ENCODE peak calls at places on chromosomes 16 and 17, in eight cellular contexts. One of them, this sample, is unnamed.

GRCh38 chr17:74759941-74760340 is 11.5 kb downstream of the NHERF1 start:
- DNase-seq in AG09309: no peak
- DNase-seq in HFF-Myc: no peak
- DNase-seq in esophagus squamous epithelium: no peak
- DNase-seq in tibial artery: no peak
- DNase-seq in fibroblast of the aortic adventitia: no peak
- DNase-seq in mammary epithelial cell: peak
- DNase-seq in astrocyte of the cerebellum: no peak
- DNase-seq in this sample: no peak

GRCh38 chr16:87702325-87702811 is 63.4 kb downstream of the KLHDC4 start:
- DNase-seq in AG09309: no peak
- DNase-seq in HFF-Myc: no peak
- DNase-seq in esophagus squamous epithelium: no peak
- DNase-seq in tibial artery: no peak
- DNase-seq in fibroblast of the aortic adventitia: peak
- DNase-seq in mammary epithelial cell: no peak
- DNase-seq in astrocyte of the cerebellum: no peak
- DNase-seq in this sample: no peak

GRCh38 chr16:69217433-69217832 is 30.5 kb downstream of the SNTB2 start:
- DNase-seq in AG09309: no peak
- DNase-seq in HFF-Myc: no peak
- DNase-seq in esophagus squamous epithelium: no peak
- DNase-seq in tibial artery: no peak
- DNase-seq in fibroblast of the aortic adventitia: peak
- DNase-seq in mammary epithelial cell: peak
- DNase-seq in astrocyte of the cerebellum: peak
- DNase-seq in this sample: no peak

GRCh38 chr17:82051776-82052637 is at the start of the genes GPS1 and RFNG:
- DNase-seq in AG09309: no peak
- DNase-seq in HFF-Myc: no peak
- DNase-seq in esophagus squamous epithelium: no peak
- DNase-seq in tibial artery: peak
- DNase-seq in fibroblast of the aortic adventitia: peak
- DNase-seq in mammary epithelial cell: peak
- DNase-seq in astrocyte of the cerebellum: no peak
- DNase-seq in this sample: no peak

GRCh38 chr17:56902350-56902749 is 11.5 kb downstream of the TRIM25 start:
- DNase-seq in AG09309: no peak
- DNase-seq in HFF-Myc: no peak
- DNase-seq in esophagus squamous epithelium: no peak
- DNase-seq in tibial artery: no peak
- DNase-seq in fibroblast of the aortic adventitia: peak
- DNase-seq in mammary epithelial cell: peak
- DNase-seq in astrocyte of the cerebellum: no peak
- DNase-seq in this sample: no peak

GRCh38 chr17:53141280-53141679 is 681.4 kb upstream of the KIF2B start:
- DNase-seq in AG09309: no peak
- DNase-seq in HFF-Myc: no peak
- DNase-seq in esophagus squamous epithelium: no peak
- DNase-seq in tibial artery: no peak
- DNase-seq in fibroblast of the aortic adventitia: no peak
- DNase-seq in mammary epithelial cell: no peak
- DNase-seq in astrocyte of the cerebellum: no peak
- DNase-seq in this sample: no peak

GRCh38 chr17:44928950-44929720 is 13.8 kb upstream of the GFAP start:
- DNase-seq in AG09309: no peak
- DNase-seq in HFF-Myc: no peak
- DNase-seq in esophagus squamous epithelium: no peak
- DNase-seq in tibial artery: peak
- DNase-seq in fibroblast of the aortic adventitia: no peak
- DNase-seq in mammary epithelial cell: no peak
- DNase-seq in astrocyte of the cerebellum: no peak
- DNase-seq in this sample: no peak

GRCh38 chr17:1714488-1714979 is 4.4 kb upstream of the TLCD2 start:
- DNase-seq in AG09309: peak
- DNase-seq in HFF-Myc: peak
- DNase-seq in esophagus squamous epithelium: peak
- DNase-seq in tibial artery: peak
- DNase-seq in fibroblast of the aortic adventitia: no peak
- DNase-seq in mammary epithelial cell: peak
- DNase-seq in astrocyte of the cerebellum: peak
- DNase-seq in this sample: peak

GRCh38 chr17:57035971-57036481 is 49.0 kb upstream of the AKAP1 start:
- DNase-seq in AG09309: no peak
- DNase-seq in HFF-Myc: no peak
- DNase-seq in esophagus squamous epithelium: no peak
- DNase-seq in tibial artery: no peak
- DNase-seq in fibroblast of the aortic adventitia: no peak
- DNase-seq in mammary epithelial cell: peak
- DNase-seq in astrocyte of the cerebellum: no peak
- DNase-seq in this sample: no peak

GRCh38 chr17:28381141-28381825 is 9.8 kb downstream of the SARM1 start:
- DNase-seq in AG09309: no peak
- DNase-seq in HFF-Myc: no peak
- DNase-seq in esophagus squamous epithelium: no peak
- DNase-seq in tibial artery: no peak
- DNase-seq in fibroblast of the aortic adventitia: no peak
- DNase-seq in mammary epithelial cell: no peak
- DNase-seq in astrocyte of the cerebellum: no peak
- DNase-seq in this sample: no peak

GRCh38 chr17:76983431-76983830 is 115.2 kb downstream of the MGAT5B start:
- DNase-seq in AG09309: no peak
- DNase-seq in HFF-Myc: no peak
- DNase-seq in esophagus squamous epithelium: no peak
- DNase-seq in tibial artery: no peak
- DNase-seq in fibroblast of the aortic adventitia: no peak
- DNase-seq in mammary epithelial cell: no peak
- DNase-seq in astrocyte of the cerebellum: no peak
- DNase-seq in this sample: no peak

GRCh38 chr17:7056386-7056785 is 12.5 kb upstream of the SLC16A11 start:
- DNase-seq in AG09309: no peak
- DNase-seq in HFF-Myc: no peak
- DNase-seq in esophagus squamous epithelium: no peak
- DNase-seq in tibial artery: no peak
- DNase-seq in fibroblast of the aortic adventitia: no peak
- DNase-seq in mammary epithelial cell: peak
- DNase-seq in astrocyte of the cerebellum: peak
- DNase-seq in this sample: no peak

GRCh38 chr16:79997257-79997656 is 396.7 kb upstream of the MAF start:
- DNase-seq in AG09309: no peak
- DNase-seq in HFF-Myc: no peak
- DNase-seq in esophagus squamous epithelium: no peak
- DNase-seq in tibial artery: no peak
- DNase-seq in fibroblast of the aortic adventitia: no peak
- DNase-seq in mammary epithelial cell: no peak
- DNase-seq in astrocyte of the cerebellum: no peak
- DNase-seq in this sample: no peak

GRCh38 chr16:35516551-35516950 is 2057.1 kb downstream of the TP53TG3F start:
- DNase-seq in AG09309: no peak
- DNase-seq in HFF-Myc: no peak
- DNase-seq in esophagus squamous epithelium: no peak
- DNase-seq in tibial artery: no peak
- DNase-seq in fibroblast of the aortic adventitia: no peak
- DNase-seq in mammary epithelial cell: peak
- DNase-seq in astrocyte of the cerebellum: no peak
- DNase-seq in this sample: no peak

GRCh38 chr17:63675231-63675606 is 24.7 kb downstream of the LIMD2 start:
- DNase-seq in AG09309: no peak
- DNase-seq in HFF-Myc: no peak
- DNase-seq in esophagus squamous epithelium: no peak
- DNase-seq in tibial artery: no peak
- DNase-seq in fibroblast of the aortic adventitia: peak
- DNase-seq in mammary epithelial cell: no peak
- DNase-seq in astrocyte of the cerebellum: no peak
- DNase-seq in this sample: no peak

GRCh38 chr17:50950002-50950877 is 84.1 kb upstream of the TOB1 start:
- DNase-seq in AG09309: peak
- DNase-seq in HFF-Myc: peak
- DNase-seq in esophagus squamous epithelium: peak
- DNase-seq in tibial artery: peak
- DNase-seq in fibroblast of the aortic adventitia: peak
- DNase-seq in mammary epithelial cell: peak
- DNase-seq in astrocyte of the cerebellum: peak
- DNase-seq in this sample: peak

GRCh38 chr16:68790944-68791343 is 52.4 kb upstream of the TANGO6 start:
- DNase-seq in AG09309: no peak
- DNase-seq in HFF-Myc: no peak
- DNase-seq in esophagus squamous epithelium: no peak
- DNase-seq in tibial artery: no peak
- DNase-seq in fibroblast of the aortic adventitia: no peak
- DNase-seq in mammary epithelial cell: no peak
- DNase-seq in astrocyte of the cerebellum: no peak
- DNase-seq in this sample: no peak

GRCh38 chr17:79027925-79028491 is 4.0 kb downstream of the C1QTNF1 start:
- DNase-seq in AG09309: no peak
- DNase-seq in HFF-Myc: no peak
- DNase-seq in esophagus squamous epithelium: no peak
- DNase-seq in tibial artery: peak
- DNase-seq in fibroblast of the aortic adventitia: peak
- DNase-seq in mammary epithelial cell: no peak
- DNase-seq in astrocyte of the cerebellum: no peak
- DNase-seq in this sample: no peak

GRCh38 chr16:69017036-69017783 is 88.2 kb upstream of the HAS3 start:
- DNase-seq in AG09309: peak
- DNase-seq in HFF-Myc: peak
- DNase-seq in esophagus squamous epithelium: no peak
- DNase-seq in tibial artery: no peak
- DNase-seq in fibroblast of the aortic adventitia: peak
- DNase-seq in mammary epithelial cell: peak
- DNase-seq in astrocyte of the cerebellum: peak
- DNase-seq in this sample: no peak

GRCh38 chr17:77124192-77124908 is 16.4 kb upstream of the SEC14L1 start:
- DNase-seq in AG09309: no peak
- DNase-seq in HFF-Myc: no peak
- DNase-seq in esophagus squamous epithelium: no peak
- DNase-seq in tibial artery: no peak
- DNase-seq in fibroblast of the aortic adventitia: peak
- DNase-seq in mammary epithelial cell: peak
- DNase-seq in astrocyte of the cerebellum: no peak
- DNase-seq in this sample: no peak

DNA sequence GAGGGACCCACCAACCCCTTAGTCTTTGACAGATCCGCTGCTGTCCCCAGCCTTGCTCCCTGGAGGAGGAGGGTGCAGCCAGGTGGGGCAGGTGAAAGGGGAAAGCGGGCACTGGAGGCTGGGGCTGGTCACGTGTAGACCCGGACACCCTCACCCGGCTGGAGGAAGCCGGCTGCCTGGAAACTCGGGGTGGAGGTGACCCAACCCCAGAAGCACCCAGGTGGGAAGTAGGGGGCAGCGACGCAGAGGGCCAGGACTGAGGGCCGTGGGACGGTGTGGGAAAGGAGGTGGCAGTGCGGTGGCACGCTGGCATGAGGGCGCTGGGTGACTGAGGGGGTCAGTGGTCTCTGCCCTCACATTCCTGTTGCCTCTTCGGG is 2.7 kb downstream of the TRAF7 start:
- DNase-seq in AG09309: no peak
- DNase-seq in HFF-Myc: no peak
- DNase-seq in esophagus squamous epithelium: no peak
- DNase-seq in tibial artery: no peak
- DNase-seq in fibroblast of the aortic adventitia: no peak
- DNase-seq in mammary epithelial cell: no peak
- DNase-seq in astrocyte of the cerebellum: no peak
- DNase-seq in this sample: no peak
- H3K4me3 ChIP-seq in AG09309: no peak
- H3K4me3 ChIP-seq in HFF-Myc: peak
- H3K4me3 ChIP-seq in esophagus squamous epithelium: peak
- H3K4me3 ChIP-seq in tibial artery: no peak
- H3K4me3 ChIP-seq in fibroblast of the aortic adventitia: peak
- H3K4me3 ChIP-seq in mammary epithelial cell: no peak
- H3K4me3 ChIP-seq in astrocyte of the cerebellum: no peak
- H3K4me3 ChIP-seq in this sample: no peak

DNA sequence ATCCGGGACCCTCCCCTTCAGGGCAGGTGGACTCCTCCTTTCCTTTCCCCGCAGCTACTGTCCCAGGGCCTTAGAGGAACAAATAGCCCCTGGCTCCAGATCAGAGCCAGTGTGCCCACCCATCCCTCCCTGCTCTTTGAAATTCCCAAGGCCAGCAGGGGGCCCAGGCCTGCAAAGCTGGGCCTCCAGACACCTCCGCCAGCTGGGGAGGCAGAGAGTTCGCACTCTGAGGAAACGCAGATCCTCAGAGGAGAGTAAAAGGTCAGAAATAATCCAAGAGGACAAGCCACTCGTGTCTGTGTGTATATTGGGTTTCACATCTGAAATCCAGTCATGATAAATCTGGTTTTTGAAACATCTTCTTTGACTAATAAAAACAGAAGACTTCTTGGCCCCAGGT is 44.7 kb upstream of the TBX2 start:
- DNase-seq in AG09309: no peak
- DNase-seq in HFF-Myc: no peak
- DNase-seq in esophagus squamous epithelium: no peak
- DNase-seq in tibial artery: no peak
- DNase-seq in fibroblast of the aortic adventitia: no peak
- DNase-seq in mammary epithelial cell: no peak
- DNase-seq in astrocyte of the cerebellum: no peak
- DNase-seq in this sample: no peak
- TF ChIP-seq CTCF in AG09309: no peak
- TF ChIP-seq CTCF in HFF-Myc: no peak
- TF ChIP-seq CTCF in esophagus squamous epithelium: no peak
- TF ChIP-seq CTCF in tibial artery: no peak
- TF ChIP-seq CTCF in fibroblast of the aortic adventitia: no peak
- TF ChIP-seq CTCF in mammary epithelial cell: no peak
- TF ChIP-seq CTCF in astrocyte of the cerebellum: no peak
- TF ChIP-seq CTCF in this sample: no peak

DNA sequence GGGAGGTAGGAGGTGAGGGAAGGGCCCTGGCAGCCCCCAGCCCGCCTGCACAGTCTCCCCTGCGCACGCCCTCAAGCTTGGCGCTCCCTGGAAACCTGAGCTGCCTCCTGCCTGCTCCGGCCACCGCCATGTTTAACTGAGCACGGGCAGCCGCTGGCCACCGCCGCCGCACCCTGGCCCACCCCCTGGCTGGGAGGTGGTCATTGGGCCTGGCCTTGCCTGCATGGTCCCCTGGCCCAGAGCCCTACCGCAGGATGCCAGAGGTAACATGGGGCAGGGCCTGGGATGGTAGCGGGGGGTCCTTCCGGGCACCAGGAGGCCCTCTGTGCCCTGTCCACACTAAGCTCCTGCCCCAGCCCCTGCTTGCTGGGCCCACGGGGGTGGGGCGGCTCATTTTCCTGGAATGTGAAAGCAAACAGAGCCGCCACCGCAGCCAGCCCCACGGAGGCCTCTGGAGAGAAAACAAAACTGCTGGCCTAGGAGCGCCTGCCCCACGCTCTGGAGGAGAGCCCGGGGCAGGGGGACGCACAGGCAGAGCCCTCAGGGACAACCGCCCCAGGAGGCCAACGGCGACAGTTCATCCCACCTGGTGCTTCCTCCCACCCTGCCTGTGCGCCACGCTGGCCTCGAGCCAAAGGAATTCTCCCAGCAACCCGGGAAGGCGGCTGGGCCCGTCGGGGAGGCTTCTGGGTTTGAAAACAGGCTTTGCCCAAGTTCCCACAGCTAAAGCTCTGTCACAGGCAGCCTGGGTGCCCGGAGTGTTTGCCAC is 8.9 kb downstream of the NHERF2 start:
- DNase-seq in AG09309: peak
- DNase-seq in HFF-Myc: no peak
- DNase-seq in esophagus squamous epithelium: no peak
- DNase-seq in tibial artery: peak
- DNase-seq in fibroblast of the aortic adventitia: peak
- DNase-seq in mammary epithelial cell: no peak
- DNase-seq in astrocyte of the cerebellum: peak
- DNase-seq in this sample: peak
- H3K4me3 ChIP-seq in AG09309: peak
- H3K4me3 ChIP-seq in HFF-Myc: no peak
- H3K4me3 ChIP-seq in esophagus squamous epithelium: peak
- H3K4me3 ChIP-seq in tibial artery: peak
- H3K4me3 ChIP-seq in fibroblast of the aortic adventitia: peak
- H3K4me3 ChIP-seq in mammary epithelial cell: no peak
- H3K4me3 ChIP-seq in astrocyte of the cerebellum: no peak
- H3K4me3 ChIP-seq in this sample: peak

GRCh38 chr16:51146256-51146924 is 4.7 kb downstream of the SALL1 start:
- DNase-seq in AG09309: no peak
- DNase-seq in HFF-Myc: no peak
- DNase-seq in esophagus squamous epithelium: no peak
- DNase-seq in tibial artery: no peak
- DNase-seq in fibroblast of the aortic adventitia: peak
- DNase-seq in mammary epithelial cell: no peak
- DNase-seq in astrocyte of the cerebellum: peak
- DNase-seq in this sample: no peak
- TF ChIP-seq CTCF in AG09309: peak
- TF ChIP-seq CTCF in HFF-Myc: peak
- TF ChIP-seq CTCF in esophagus squamous epithelium: no peak
- TF ChIP-seq CTCF in tibial artery: no peak
- TF ChIP-seq CTCF in fibroblast of the aortic adventitia: peak
- TF ChIP-seq CTCF in mammary epithelial cell: no peak
- TF ChIP-seq CTCF in astrocyte of the cerebellum: peak
- TF ChIP-seq CTCF in this sample: no peak